ENCODE peak calls at places on chromosomes 16 and 17, in seven cellular contexts. N is dorsolateral prefrontal cortex; T is BJ; S is HCEC 1CT; G is stimulated activated CD4-positive, alpha-beta T cell treated with anti-CD3 and anti-CD28 coated beads, Interleukin-2, amount 100 ng/mL, for 24 hours; O is GM04504; F is stimulated activated CD8-positive, alpha-beta memory T cell treated with anti-CD3 and anti-CD28 coated beads, Interleukin-4, amount 100 ng/mL, for 24 hours. H is an unnamed sample.

GRCh38 chr17:77375917-77376651 is 235.3 kb downstream of the SEC14L1 start:
- DNase-seq in N (no peak), T (no peak), S (no peak), G (peak; percentile 81), O (no peak), F (peak; percentile 64), H (no peak)

GRCh38 chr17:60495260-60495659 is 30.8 kb downstream of the APPBP2 start:
- DNase-seq in N (no peak), T (no peak), S (no peak), G (no peak), O (no peak), F (no peak), H (no peak)

GRCh38 chr17:46208997-46209396 is 15.8 kb upstream of the KANSL1 start:
- DNase-seq in N (no peak), T (no peak), S (no peak), G (no peak), O (no peak), F (no peak), H (no peak)

GRCh38 chr16:17205279-17206139 is 265.3 kb downstream of the XYLT1 start:
- DNase-seq in N (no peak), T (peak; percentile 71), S (no peak), G (no peak), O (peak; percentile 45), F (no peak), H (no peak)

GRCh38 chr16:49409121-49409520 is 35.5 kb downstream of the C16orf78 start:
- DNase-seq in N (no peak), T (no peak), S (no peak), G (no peak), O (no peak), F (no peak), H (no peak)

GRCh38 chr17:80173916-80174315 is 4.1 kb downstream of the CARD14 start:
- DNase-seq in N (no peak), T (no peak), S (no peak), G (no peak), O (no peak), F (no peak), H (no peak)

GRCh38 chr16:75250089-75250808 is 1.2 kb downstream of the BCAR1 start:
- DNase-seq in N (no peak), T (no peak), S (no peak), G (no peak), O (no peak), F (no peak), H (no peak)

GRCh38 chr17:79949646-79950292 is 85.9 kb downstream of the TBC1D16 start:
- DNase-seq in N (no peak), T (no peak), S (no peak), G (no peak), O (no peak), F (no peak), H (no peak)

GRCh38 chr17:64212122-64212521 is 50.9 kb downstream of the TEX2 start:
- DNase-seq in N (no peak), T (peak; percentile 66), S (no peak), G (no peak), O (no peak), F (no peak), H (no peak)